ENCODE peak calls at places on chromosomes 3 and 15, in five cellular contexts. One of them, this sample, is unnamed.

GRCh38 chr15:82018201-82018600 is 27.6 kb downstream of the MEX3B start:
- DNase-seq in endothelial cell: no peak
- DNase-seq in K562: peak; percentile 71
- DNase-seq in psoas muscle: no peak
- DNase-seq in foreskin fibroblast: no peak
- DNase-seq in this sample: no peak

GRCh38 chr15:32729700-32730099 is 11.9 kb downstream of the GREM1 start:
- DNase-seq in endothelial cell: no peak
- DNase-seq in K562: no peak
- DNase-seq in psoas muscle: no peak
- DNase-seq in foreskin fibroblast: no peak
- DNase-seq in this sample: no peak

GRCh38 chr15:39788108-39788507 is 5.5 kb upstream of the FSIP1 start:
- DNase-seq in endothelial cell: no peak
- DNase-seq in K562: no peak
- DNase-seq in psoas muscle: no peak
- DNase-seq in foreskin fibroblast: peak; percentile 44
- DNase-seq in this sample: no peak

GRCh38 chr3:40875581-40875980 is 323.7 kb upstream of the CTNNB1 start:
- DNase-seq in endothelial cell: no peak
- DNase-seq in K562: no peak
- DNase-seq in psoas muscle: no peak
- DNase-seq in foreskin fibroblast: no peak
- DNase-seq in this sample: no peak

GRCh38 chr15:98893407-98893806 is 114.2 kb downstream of the PGPEP1L start:
- DNase-seq in endothelial cell: no peak
- DNase-seq in K562: no peak
- DNase-seq in psoas muscle: no peak
- DNase-seq in foreskin fibroblast: no peak
- DNase-seq in this sample: no peak

GRCh38 chr3:141942006-141942405 is 65.6 kb downstream of the ATP1B3 start:
- DNase-seq in endothelial cell: no peak
- DNase-seq in K562: peak; percentile 24
- DNase-seq in psoas muscle: no peak
- DNase-seq in foreskin fibroblast: no peak
- DNase-seq in this sample: no peak

GRCh38 chr15:52288051-52288942 is 7.3 kb downstream of the MYO5C start:
- DNase-seq in endothelial cell: no peak
- DNase-seq in K562: no peak
- DNase-seq in psoas muscle: no peak
- DNase-seq in foreskin fibroblast: peak; percentile 23
- DNase-seq in this sample: no peak

GRCh38 chr3:67361770-67362169 is 292.6 kb downstream of the SUCLG2 start:
- DNase-seq in endothelial cell: no peak
- DNase-seq in K562: no peak
- DNase-seq in psoas muscle: no peak
- DNase-seq in foreskin fibroblast: no peak
- DNase-seq in this sample: no peak

DNA sequence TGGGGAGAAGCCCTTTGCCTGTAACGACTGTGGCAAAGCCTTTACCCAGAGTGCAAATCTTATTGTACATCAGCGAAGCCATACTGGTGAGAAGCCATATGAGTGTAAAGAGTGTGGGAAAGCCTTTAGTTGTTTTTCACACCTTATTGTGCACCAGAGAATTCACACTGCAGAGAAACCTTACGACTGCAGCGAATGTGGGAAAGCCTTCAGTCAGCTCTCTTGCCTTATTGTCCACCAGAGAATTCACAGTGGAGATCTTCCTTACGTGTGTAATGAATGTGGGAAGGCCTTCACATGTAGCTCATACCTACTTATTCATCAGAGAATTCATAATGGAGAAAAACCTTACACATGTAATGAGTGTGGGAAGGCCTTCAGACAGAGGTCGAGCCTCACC is 10.9 kb downstream of the ZNF35 start:
- DNase-seq in endothelial cell: no peak
- DNase-seq in K562: no peak
- DNase-seq in psoas muscle: no peak
- DNase-seq in foreskin fibroblast: no peak
- DNase-seq in this sample: no peak
- TF ChIP-seq CTCF in endothelial cell: no peak
- TF ChIP-seq CTCF in K562: no peak
- TF ChIP-seq CTCF in psoas muscle: no peak
- TF ChIP-seq CTCF in foreskin fibroblast: no peak
- TF ChIP-seq CTCF in this sample: no peak

DNA sequence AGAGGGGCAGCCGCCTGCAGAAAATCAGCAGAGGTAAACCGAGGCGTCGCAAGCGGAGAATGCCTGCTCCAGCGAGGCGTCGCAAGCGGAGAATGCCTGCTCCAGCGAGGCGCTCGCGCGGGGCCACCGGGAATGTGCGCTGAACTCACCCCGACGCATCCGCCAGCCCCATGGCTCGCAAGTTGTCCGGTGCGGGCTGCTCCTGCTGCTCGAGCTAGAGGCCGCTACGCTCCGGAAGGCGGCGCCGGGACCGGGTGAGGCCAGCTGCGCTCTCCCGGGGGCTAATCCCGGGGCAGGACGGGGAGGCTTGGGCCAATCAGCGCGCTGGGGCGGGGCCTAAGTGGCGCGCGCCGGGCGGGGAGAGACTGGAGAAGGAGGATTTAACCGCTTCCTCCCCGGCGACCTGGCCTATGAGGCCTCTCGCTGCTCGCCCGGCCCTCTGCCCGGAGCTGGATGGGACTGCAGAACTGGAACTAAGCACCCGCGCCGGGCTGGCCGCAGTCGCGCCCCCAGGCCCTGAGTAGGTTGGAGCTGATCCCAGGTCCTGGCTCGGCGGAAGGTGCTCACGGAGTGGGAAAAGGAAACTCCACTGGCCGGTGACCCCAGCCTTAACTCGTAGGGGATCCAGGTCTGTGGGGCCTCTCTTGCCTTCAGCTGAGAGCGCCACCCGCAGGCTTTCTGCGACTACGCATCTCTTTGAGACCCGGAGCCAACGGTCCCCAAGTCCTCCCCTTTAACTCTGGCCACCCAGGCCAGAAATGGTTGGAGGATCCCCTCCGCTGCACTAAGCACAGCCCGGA is at the start of gene SLC26A6:
- DNase-seq in endothelial cell: peak; percentile 98
- DNase-seq in K562: peak; percentile 96
- DNase-seq in psoas muscle: peak; percentile 98
- DNase-seq in foreskin fibroblast: peak; percentile 99
- DNase-seq in this sample: peak; percentile 86
- TF ChIP-seq CTCF in endothelial cell: peak; percentile 72
- TF ChIP-seq CTCF in K562: peak; percentile 70
- TF ChIP-seq CTCF in psoas muscle: peak; percentile 23
- TF ChIP-seq CTCF in foreskin fibroblast: peak; percentile 44
- TF ChIP-seq CTCF in this sample: peak; percentile 42

DNA sequence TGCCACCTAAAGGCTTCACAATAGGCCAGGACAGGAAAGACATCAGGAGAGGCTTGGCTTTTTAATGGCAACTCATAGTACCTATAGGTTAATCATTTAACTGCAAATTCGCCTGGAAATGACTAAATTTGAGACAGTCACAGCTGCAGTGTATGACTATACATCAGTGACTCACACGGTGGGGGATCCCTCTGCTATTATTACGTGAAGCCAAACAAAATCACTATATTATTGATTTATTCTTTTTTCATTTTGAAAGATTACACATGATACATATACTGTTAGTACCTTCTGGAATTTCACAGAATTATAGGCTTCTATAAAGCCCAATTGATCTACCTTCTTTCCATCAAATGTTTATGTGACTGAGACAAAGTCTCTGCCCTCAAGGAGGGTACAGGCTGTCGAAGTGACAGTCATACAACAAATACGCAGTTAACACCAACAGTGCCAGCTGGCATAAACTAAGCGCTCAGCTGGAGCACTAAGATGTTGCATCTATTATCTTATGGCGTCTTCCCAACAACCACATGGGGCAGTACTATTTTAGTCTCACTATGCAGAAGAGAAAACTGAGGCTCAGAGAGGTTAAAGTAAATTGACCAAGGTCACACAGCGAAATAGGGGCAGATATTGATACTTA is 82.0 kb upstream of the LMOD3 start:
- DNase-seq in endothelial cell: no peak
- DNase-seq in K562: no peak
- DNase-seq in psoas muscle: no peak
- DNase-seq in foreskin fibroblast: peak; percentile 11
- DNase-seq in this sample: no peak
- TF ChIP-seq CTCF in endothelial cell: no peak
- TF ChIP-seq CTCF in K562: no peak
- TF ChIP-seq CTCF in psoas muscle: no peak
- TF ChIP-seq CTCF in foreskin fibroblast: no peak
- TF ChIP-seq CTCF in this sample: no peak

GRCh38 chr3:25789596-25790556 is at the start of gene OXSM:
- DNase-seq in endothelial cell: peak; percentile 77
- DNase-seq in K562: peak; percentile 99
- DNase-seq in psoas muscle: peak; percentile 94
- DNase-seq in foreskin fibroblast: peak; percentile 95
- DNase-seq in this sample: peak; percentile 84
- TF ChIP-seq CTCF in endothelial cell: no peak
- TF ChIP-seq CTCF in K562: peak; percentile 24
- TF ChIP-seq CTCF in psoas muscle: no peak
- TF ChIP-seq CTCF in foreskin fibroblast: no peak
- TF ChIP-seq CTCF in this sample: no peak

DNA sequence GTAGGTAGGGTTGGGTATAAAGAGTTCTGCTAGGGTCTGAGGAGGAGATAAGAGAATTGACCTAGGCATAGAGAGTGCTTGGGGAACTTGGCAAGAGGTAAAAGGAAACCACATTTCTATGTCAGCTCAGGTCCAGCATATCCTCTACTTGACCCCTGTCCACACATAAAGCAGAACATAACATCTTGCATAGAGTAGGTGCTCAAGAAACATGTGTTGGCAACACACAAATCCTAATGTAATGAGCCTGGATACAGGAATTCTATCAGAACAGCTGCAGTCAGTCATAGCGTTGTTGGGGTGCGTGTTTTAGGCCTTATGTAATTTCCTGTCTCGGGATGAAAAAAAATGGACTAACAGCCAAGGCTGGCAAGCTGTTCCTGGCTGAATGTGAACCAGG is 35.0 kb upstream of the PLCL2 start:
- DNase-seq in endothelial cell: no peak
- DNase-seq in K562: no peak
- DNase-seq in psoas muscle: no peak
- DNase-seq in foreskin fibroblast: peak; percentile 66
- DNase-seq in this sample: no peak
- TF ChIP-seq CTCF in endothelial cell: no peak
- TF ChIP-seq CTCF in K562: no peak
- TF ChIP-seq CTCF in psoas muscle: no peak
- TF ChIP-seq CTCF in foreskin fibroblast: no peak
- TF ChIP-seq CTCF in this sample: no peak

GRCh38 chr3:162892921-162893793 is 1396.5 kb downstream of the OTOL1 start:
- DNase-seq in endothelial cell: no peak
- DNase-seq in K562: no peak
- DNase-seq in psoas muscle: no peak
- DNase-seq in foreskin fibroblast: no peak
- DNase-seq in this sample: no peak
- TF ChIP-seq CTCF in endothelial cell: no peak
- TF ChIP-seq CTCF in K562: no peak
- TF ChIP-seq CTCF in psoas muscle: no peak
- TF ChIP-seq CTCF in foreskin fibroblast: no peak
- TF ChIP-seq CTCF in this sample: no peak

GRCh38 chr3:77506384-77506783 is 466.5 kb downstream of the ROBO2 start:
- DNase-seq in endothelial cell: no peak
- DNase-seq in K562: no peak
- DNase-seq in psoas muscle: no peak
- DNase-seq in foreskin fibroblast: peak; percentile 14
- DNase-seq in this sample: no peak
- TF ChIP-seq CTCF in endothelial cell: no peak
- TF ChIP-seq CTCF in K562: no peak
- TF ChIP-seq CTCF in psoas muscle: no peak
- TF ChIP-seq CTCF in foreskin fibroblast: no peak
- TF ChIP-seq CTCF in this sample: no peak

DNA sequence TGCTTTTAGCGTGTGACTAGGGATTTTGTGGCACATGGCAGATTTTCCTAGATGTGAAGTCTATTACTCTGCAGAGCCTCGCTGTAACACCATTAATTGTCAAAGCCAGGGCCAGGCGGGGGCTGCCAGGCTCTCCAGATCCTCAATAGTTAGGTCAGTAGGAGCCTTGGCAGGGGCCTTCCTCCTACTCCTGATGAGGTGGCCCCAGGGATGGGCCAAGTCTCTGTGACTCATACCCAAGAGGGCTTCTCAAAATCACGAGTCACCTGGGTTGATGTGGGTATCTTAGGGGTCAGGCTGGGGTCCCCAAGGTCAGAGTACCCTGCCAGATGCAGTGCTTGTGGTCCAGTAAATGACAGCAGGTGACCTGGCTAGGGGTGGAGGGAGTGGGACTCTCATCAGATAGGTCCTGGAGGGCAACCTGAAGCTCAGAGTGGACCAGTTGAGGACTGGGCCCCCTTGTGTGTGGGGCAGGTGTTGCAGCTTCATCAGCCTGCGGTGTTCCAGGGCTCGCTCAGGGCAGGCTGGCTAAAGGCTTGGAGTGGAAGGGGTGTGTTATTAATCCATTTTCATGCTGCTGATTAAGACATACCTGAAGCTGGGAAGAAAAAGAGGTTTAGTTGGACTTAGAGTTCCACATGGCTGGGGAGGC is 88.5 kb upstream of the MYZAP start:
- DNase-seq in endothelial cell: peak; percentile 37
- DNase-seq in K562: peak; percentile 47
- DNase-seq in psoas muscle: no peak
- DNase-seq in foreskin fibroblast: no peak
- DNase-seq in this sample: no peak
- TF ChIP-seq CTCF in endothelial cell: peak; percentile 31
- TF ChIP-seq CTCF in K562: peak; percentile 57
- TF ChIP-seq CTCF in psoas muscle: no peak
- TF ChIP-seq CTCF in foreskin fibroblast: peak; percentile 18
- TF ChIP-seq CTCF in this sample: no peak

DNA sequence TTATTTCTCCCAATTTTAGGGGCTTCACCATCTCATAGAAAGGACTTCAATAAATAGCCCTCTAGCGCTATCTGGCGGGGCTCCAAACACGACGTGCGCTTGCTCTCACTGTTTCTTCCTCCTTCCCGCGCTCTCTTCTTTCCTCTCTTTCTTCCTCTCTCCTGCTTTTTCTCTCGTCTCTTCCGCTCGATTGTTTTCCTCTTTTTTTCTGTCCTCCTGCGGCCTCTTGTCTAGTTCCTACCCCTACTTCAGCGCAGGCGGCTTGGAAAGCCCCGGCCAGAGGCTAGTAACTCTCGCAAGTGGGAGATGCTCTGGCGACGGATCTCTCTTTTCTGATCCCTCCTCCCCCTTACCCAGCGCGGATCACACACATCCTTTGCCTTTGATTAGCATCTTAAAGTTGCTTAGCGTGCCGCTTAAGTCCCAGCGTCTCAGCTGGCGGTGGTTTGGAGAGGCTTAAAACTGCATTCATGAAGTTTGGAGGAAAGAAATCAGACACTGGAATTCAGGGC is 6.2 kb upstream of the MEIS2 start:
- DNase-seq in endothelial cell: peak; percentile 53
- DNase-seq in K562: peak; percentile 65
- DNase-seq in psoas muscle: no peak
- DNase-seq in foreskin fibroblast: peak; percentile 55
- DNase-seq in this sample: no peak
- TF ChIP-seq CTCF in endothelial cell: peak; percentile 17
- TF ChIP-seq CTCF in K562: peak; percentile 62
- TF ChIP-seq CTCF in psoas muscle: no peak
- TF ChIP-seq CTCF in foreskin fibroblast: no peak
- TF ChIP-seq CTCF in this sample: no peak

GRCh38 chr3:123332124-123332641 is 116.7 kb downstream of the ADCY5 start:
- DNase-seq in endothelial cell: no peak
- DNase-seq in K562: no peak
- DNase-seq in psoas muscle: no peak
- DNase-seq in foreskin fibroblast: no peak
- DNase-seq in this sample: no peak
- TF ChIP-seq CTCF in endothelial cell: no peak
- TF ChIP-seq CTCF in K562: no peak
- TF ChIP-seq CTCF in psoas muscle: no peak
- TF ChIP-seq CTCF in foreskin fibroblast: no peak
- TF ChIP-seq CTCF in this sample: no peak